ENCODE peak calls at places on chromosome 14, in four cellular contexts. Z is glutamatergic neuron, A is adrenal gland, E is IMR-90. Q is an unnamed sample.

GRCh38 chr14:59464651-59465569 is at the start of gene GPR135:
- DNase-seq in Z (peak; percentile 76), A (peak; percentile 81), E (peak; percentile 56), Q (peak; percentile 58)

GRCh38 chr14:53226553-53226952 is 73.4 kb upstream of the DDHD1 start:
- DNase-seq in Z (no peak), A (no peak), E (peak; percentile 42), Q (peak; percentile 33)

GRCh38 chr14:54194501-54194900 is 202.3 kb upstream of the CDKN3 start:
- DNase-seq in Z (no peak), A (no peak), E (no peak), Q (no peak)

GRCh38 chr14:52266179-52266578 is 1.3 kb upstream of the PTGDR start:
- DNase-seq in Z (no peak), A (peak; percentile 59), E (peak; percentile 49), Q (no peak)

GRCh38 chr14:102622262-102622885 is 29.9 kb downstream of the RCOR1 start:
- DNase-seq in Z (no peak), A (no peak), E (no peak), Q (peak; percentile 63)

GRCh38 chr14:65972891-65973290 is 513.3 kb upstream of the CCDC196 start:
- DNase-seq in Z (no peak), A (no peak), E (peak; percentile 44), Q (no peak)

GRCh38 chr14:44372807-44373497 is 134.1 kb downstream of the FSCB start:
- DNase-seq in Z (no peak), A (no peak), E (no peak), Q (no peak)

GRCh38 chr14:102727336-102728095 is 49.7 kb upstream of the TRAF3 start:
- DNase-seq in Z (no peak), A (peak; percentile 20), E (no peak), Q (no peak)

GRCh38 chr14:83520837-83521236 is 1987.2 kb upstream of the SEL1L start:
- DNase-seq in Z (no peak), A (no peak), E (peak; percentile 88), Q (no peak)